ENCODE peak calls at places on chromosome 5, in eight cellular contexts. N is Panc1, L is tibial artery, J is adrenal gland, K is colonic mucosa, Z is AG04450, P is psoas muscle, I is cardiac muscle cell. R is an unnamed sample. For H3K9me3, the result is how much of the 10 kb centered on the place peaks cover.

GRCh38 chr5:173498286-173498685 is 118.2 kb downstream of the BOD1 start:
- DNase-seq in J (peak), K (no peak), I (peak), Z (no peak), L (peak), P (peak), N (no peak), R (no peak)

GRCh38 chr5:39399135-39400036 is 25.4 kb downstream of the DAB2 start:
- DNase-seq in L (no peak), J (no peak), P (no peak), N (peak), K (no peak), I (no peak), Z (peak), R (no peak)

GRCh38 chr5:126137771-126138474 is 285.3 kb upstream of the GRAMD2B start:
- DNase-seq in N (no peak), J (no peak), Z (no peak), I (no peak), L (no peak), P (no peak), K (no peak), R (no peak)

GRCh38 chr5:55633574-55634203 is 78.4 kb downstream of the SLC38A9 start:
- DNase-seq in J (peak), P (peak), L (no peak), I (peak), Z (no peak), K (peak), N (no peak), R (no peak)

GRCh38 chr5:113371788-113372196 is 63.0 kb downstream of the TSSK1B start:
- DNase-seq in Z (no peak), P (no peak), N (no peak), I (no peak), K (no peak), J (no peak), L (no peak), R (no peak)

GRCh38 chr5:10601246-10602030 is 37.6 kb downstream of the ANKRD33B start:
- DNase-seq in J (peak), P (peak), N (no peak), Z (peak), L (peak), I (peak), K (peak), R (peak)

GRCh38 chr5:135885031-135885430 is 10.6 kb downstream of the IL9 start:
- DNase-seq in J (no peak), L (no peak), P (no peak), N (no peak), Z (no peak), K (no peak), I (no peak), R (no peak)

GRCh38 chr5:132771559-132771998 is 5.5 kb downstream of the SEPTIN8 start:
- DNase-seq in I (peak), P (no peak), K (no peak), N (no peak), L (peak), Z (peak), J (peak), R (no peak)

GRCh38 chr5:10741661-10742060 is 19.4 kb downstream of the DAP start:
- DNase-seq in J (no peak), K (no peak), L (no peak), Z (no peak), P (no peak), I (no peak), N (no peak), R (no peak)

GRCh38 chr5:3305432-3305831 is 290.2 kb upstream of the IRX1 start:
- DNase-seq in I (no peak), N (no peak), Z (no peak), L (no peak), J (no peak), K (no peak), P (no peak), R (no peak)

GRCh38 chr5:105504-106080 is 13.6 kb downstream of the PLEKHG4B start:
- DNase-seq in N (no peak), P (no peak), I (no peak), L (no peak), J (no peak), K (no peak), Z (no peak), R (no peak)

GRCh38 chr5:24226492-24226891 is 418.3 kb downstream of the CDH10 start:
- DNase-seq in I (no peak), J (no peak), P (no peak), L (peak), Z (no peak), N (no peak), K (no peak), R (no peak)

GRCh38 chr5:141870871-141871270 is 7.3 kb downstream of the PCDH1 start:
- DNase-seq in K (peak), Z (no peak), J (no peak), L (no peak), P (no peak), I (no peak), N (no peak), R (no peak)

GRCh38 chr5:66655395-66656324 is 59.5 kb downstream of the MAST4 start:
- DNase-seq in L (no peak), J (no peak), Z (no peak), I (no peak), P (no peak), K (no peak), N (no peak), R (no peak)

GRCh38 chr5:111463304-111463703 is 49.0 kb downstream of the STARD4 start:
- DNase-seq in L (no peak), P (no peak), J (no peak), K (no peak), Z (no peak), I (no peak), N (no peak), R (no peak)

GRCh38 chr5:109927639-109928038 is 237.9 kb downstream of the MAN2A1 start:
- DNase-seq in Z (no peak), N (no peak), L (no peak), P (no peak), K (no peak), I (no peak), J (no peak), R (no peak)

GRCh38 chr5:151719228-151719861 is 32.6 kb upstream of the SPARC start:
- DNase-seq in K (peak), L (peak), Z (no peak), I (no peak), P (peak), N (no peak), J (peak), R (peak)

GRCh38 chr5:17315710-17316221 is 98.3 kb downstream of the BASP1 start:
- DNase-seq in J (no peak), K (no peak), N (no peak), Z (peak), I (no peak), L (no peak), P (no peak), R (no peak)

GRCh38 chr5:14421851-14422250 is 159.7 kb upstream of the OTULINL start:
- DNase-seq in P (no peak), I (no peak), K (no peak), Z (no peak), N (no peak), L (no peak), J (no peak), R (no peak)

GRCh38 chr5:142289708-142290573 is 34.9 kb downstream of the SPRY4 start:
- DNase-seq in Z (no peak), L (no peak), K (no peak), P (no peak), N (no peak), I (no peak), J (no peak), R (no peak)

GRCh38 chr5:10489810-10490426 is 48.2 kb downstream of the ROPN1L start:
- DNase-seq in I (no peak), Z (no peak), N (no peak), L (no peak), P (no peak), J (no peak), K (no peak), R (peak)

GRCh38 chr5:35819026-35819425 is 37.7 kb upstream of the IL7R start:
- DNase-seq in I (no peak), Z (no peak), K (no peak), P (no peak), N (no peak), L (no peak), J (no peak), R (no peak)

GRCh38 chr5:104088876-104089778 is 526.5 kb upstream of the NUDT12 start:
- DNase-seq in K (no peak), L (no peak), J (no peak), Z (no peak), P (no peak), I (no peak), N (no peak), R (no peak)

GRCh38 chr5:74275204-74275992 is 365.1 kb downstream of the ENC1 start:
- DNase-seq in J (no peak), N (no peak), P (no peak), L (no peak), Z (no peak), K (no peak), I (no peak), R (no peak)

GRCh38 chr5:28809811-28810750 is 1771.7 kb upstream of the CDH9 start:
- DNase-seq in L (no peak), J (no peak), N (no peak), I (no peak), Z (no peak), K (no peak), P (peak), R (no peak)

GRCh38 chr5:127367912-127368468 is 77.4 kb downstream of the MEGF10 start:
- DNase-seq in N (no peak), K (no peak), J (no peak), L (no peak), P (no peak), Z (no peak), I (no peak), R (no peak)

GRCh38 chr5:17114233-17114632 is 103.2 kb upstream of the BASP1 start:
- DNase-seq in Z (no peak), I (no peak), J (no peak), P (no peak), N (no peak), L (no peak), K (peak), R (no peak)

GRCh38 chr5:88666761-88667186 is 216.2 kb downstream of the MEF2C start:
- DNase-seq in P (no peak), L (no peak), Z (no peak), J (no peak), K (no peak), I (no peak), N (no peak), R (no peak)

GRCh38 chr5:398475-399295 is 44.3 kb upstream of the EXOC3 start:
- DNase-seq in Z (no peak), P (peak), L (no peak), J (no peak), N (no peak), I (no peak), K (peak), R (no peak)

GRCh38 chr5:123154857-123155467 is 65.9 kb downstream of the PRDM6 start:
- DNase-seq in I (no peak), Z (no peak), K (no peak), L (peak), J (no peak), P (no peak), N (no peak), R (no peak)

GRCh38 chr5:87588316-87588715 is 175.6 kb upstream of the CCNH start:
- DNase-seq in P (no peak), N (no peak), J (no peak), I (no peak), L (no peak), Z (no peak), K (no peak), R (no peak)

GRCh38 chr5:74630387-74631087 is 10.0 kb downstream of the ENC1 start:
- DNase-seq in Z (peak), J (no peak), I (no peak), N (peak), K (no peak), L (no peak), P (no peak), R (no peak)

GRCh38 chr5:37792976-37793328 is 46.9 kb downstream of the GDNF start:
- DNase-seq in L (no peak), P (no peak), J (no peak), K (no peak), Z (peak), N (no peak), I (no peak), R (no peak)

GRCh38 chr5:68751651-68752050 is 342.2 kb upstream of the SLC30A5 start:
- DNase-seq in J (no peak), Z (no peak), P (no peak), N (no peak), L (no peak), K (no peak), I (no peak), R (no peak)

GRCh38 chr5:181246276-181247050 is 2.8 kb upstream of the RACK1 start:
- DNase-seq in J (peak), L (peak), Z (peak), P (peak), N (no peak), K (peak), I (peak), R (peak)

GRCh38 chr5:105924366-105924765 is 1746.4 kb downstream of the EFNA5 start:
- DNase-seq in J (no peak), N (no peak), L (no peak), K (no peak), P (no peak), I (no peak), Z (peak), R (no peak)

GRCh38 chr5:54249210-54250028 is 61.0 kb downstream of the ARL15 start:
- DNase-seq in K (peak), Z (no peak), N (no peak), J (peak), P (no peak), I (peak), L (no peak), R (peak)
- TF ChIP-seq CTCF in K (no peak), Z (no peak), N (no peak), J (no peak), P (no peak), I (no peak), L (no peak), R (no peak)

DNA sequence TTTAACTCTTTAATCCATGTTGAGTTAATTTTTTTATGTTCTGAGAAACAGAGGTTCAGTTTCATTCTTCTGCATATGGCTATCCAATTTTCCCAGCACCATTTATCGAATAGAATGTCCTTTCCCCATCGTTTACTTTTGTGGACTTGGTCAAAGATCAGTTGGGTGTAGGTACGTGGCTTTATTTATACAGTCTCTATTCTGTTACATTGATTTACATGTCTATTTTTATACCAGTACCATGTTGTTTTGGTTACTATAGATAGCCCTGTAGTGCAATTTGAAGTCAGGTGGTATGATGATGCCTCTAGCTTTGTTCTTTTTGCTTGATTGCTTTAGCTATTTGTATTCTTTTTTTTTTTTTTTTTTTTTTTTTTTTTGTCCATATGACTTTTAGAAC is 462.0 kb downstream of the HTR1A start:
- DNase-seq in N (no peak), P (no peak), K (no peak), J (no peak), L (no peak), I (no peak), Z (no peak), R (peak)
- H3K9me3 ChIP-seq in N (under half), P (under half), K (under half), J (under half), L (under half), I (under half), Z (under half), R (under half)

GRCh38 chr5:174834081-174834480 is 109.7 kb downstream of the MSX2 start:
- DNase-seq in K (no peak), J (no peak), I (no peak), N (no peak), L (no peak), P (no peak), Z (no peak), R (no peak)

GRCh38 chr5:174839196-174839595 is 114.8 kb downstream of the MSX2 start:
- DNase-seq in Z (no peak), J (no peak), N (no peak), L (no peak), K (no peak), I (no peak), P (no peak), R (no peak)

GRCh38 chr5:174840435-174840834 is 116.1 kb downstream of the MSX2 start:
- DNase-seq in K (no peak), I (no peak), N (no peak), P (no peak), L (no peak), Z (no peak), J (no peak), R (no peak)

GRCh38 chr5:174843263-174844250 is 119.2 kb downstream of the MSX2 start:
- DNase-seq in I (no peak), L (no peak), K (no peak), J (no peak), Z (no peak), N (no peak), P (no peak), R (no peak)

DNA sequence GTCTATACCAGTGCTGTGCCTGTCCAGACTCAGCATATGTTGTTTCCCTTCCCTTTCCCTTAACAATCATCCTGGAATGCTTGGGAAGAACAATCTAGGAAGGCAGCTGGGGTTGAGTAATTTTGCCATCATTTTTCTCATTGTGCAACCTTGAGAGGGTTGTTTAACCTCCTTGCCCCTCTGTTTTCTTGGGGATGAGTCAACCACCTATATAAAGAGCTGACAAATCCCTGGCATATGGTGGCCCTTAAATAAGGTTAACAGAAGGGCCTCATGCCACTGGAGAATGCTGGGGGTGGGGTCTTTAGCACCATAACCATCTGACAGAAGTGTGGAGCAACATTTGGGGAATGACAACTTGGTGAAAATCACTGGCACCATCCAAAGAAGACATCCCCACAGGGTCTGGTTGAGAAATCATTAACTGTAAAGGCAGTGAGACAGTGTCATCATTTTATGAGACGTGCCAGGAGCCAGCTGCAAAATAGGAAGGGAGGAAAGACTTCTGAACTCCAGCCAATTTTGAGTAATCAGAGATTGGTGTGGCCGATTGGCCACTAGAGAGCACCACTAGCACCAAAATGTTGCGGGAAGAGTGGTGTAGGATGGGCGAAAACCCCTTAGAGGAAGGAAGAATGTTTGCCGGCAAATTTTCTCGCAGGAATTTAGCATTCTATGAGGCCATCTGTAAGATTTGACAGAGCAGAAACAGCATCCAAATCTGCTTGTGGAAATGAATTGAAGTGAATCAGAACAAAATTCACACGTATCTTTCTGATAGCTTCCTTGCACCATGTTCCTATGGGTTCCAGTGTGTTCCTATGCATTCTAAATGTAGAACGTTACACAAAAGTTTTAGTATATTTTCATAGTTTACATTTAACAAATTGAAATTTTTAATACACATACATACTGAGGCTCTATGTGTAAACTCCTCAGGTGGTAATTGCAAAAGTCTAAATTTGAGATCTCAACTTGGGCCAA is 113.8 kb downstream of the MSX2 start:
- DNase-seq in I (peak), J (no peak), P (peak), L (peak), Z (no peak), K (peak), N (no peak), R (no peak)
- TF ChIP-seq CTCF in I (peak), J (no peak), P (peak), L (no peak), Z (peak), K (no peak), N (peak), R (peak)

GRCh38 chr5:91635950-91636349 is 252.8 kb upstream of the ARRDC3 start:
- DNase-seq in P (no peak), N (no peak), Z (no peak), J (no peak), I (no peak), L (no peak), K (no peak), R (no peak)

GRCh38 chr5:91636351-91636750 is 253.2 kb upstream of the ARRDC3 start:
- DNase-seq in N (no peak), J (no peak), L (no peak), P (no peak), I (peak), K (no peak), Z (no peak), R (no peak)

GRCh38 chr5:91638010-91638409 is 254.9 kb upstream of the ARRDC3 start:
- DNase-seq in L (no peak), Z (no peak), K (no peak), N (no peak), I (no peak), P (no peak), J (no peak), R (no peak)

GRCh38 chr5:91632871-91633270 is 249.8 kb upstream of the ARRDC3 start:
- DNase-seq in I (no peak), K (no peak), N (no peak), Z (no peak), L (no peak), P (no peak), J (no peak), R (no peak)
- H3K9me3 ChIP-seq in I (under half), K (under half), N (under half), Z (under half), L (under half), P (under half), J (under half), R (under half)

GRCh38 chr5:171750316-171750788 is 35.3 kb upstream of the SMIM23 start:
- DNase-seq in K (peak), Z (no peak), P (peak), L (peak), J (peak), N (no peak), I (peak), R (peak)
- TF ChIP-seq CTCF in K (no peak), Z (no peak), P (no peak), L (peak), J (no peak), N (peak), I (no peak), R (peak)

DNA sequence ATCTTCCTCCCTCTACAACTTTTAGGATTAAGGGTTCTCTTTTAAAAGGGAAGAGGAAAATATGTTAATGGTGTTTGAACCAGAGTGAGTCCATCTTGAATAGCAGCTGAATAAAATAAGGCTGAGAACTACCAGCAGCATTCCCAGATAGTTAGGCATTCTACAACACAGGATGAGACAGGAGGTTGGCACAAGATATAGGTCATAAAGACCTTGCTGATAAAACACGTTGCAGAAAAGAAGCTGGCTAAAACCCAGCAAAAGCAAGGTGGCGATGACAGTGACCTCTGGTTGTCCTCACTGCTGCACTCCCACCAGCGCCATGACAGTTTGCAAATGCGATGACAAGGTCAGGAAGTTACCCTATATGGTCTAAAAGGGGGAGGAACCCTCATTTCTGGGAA is 77.8 kb downstream of the PLK2 start:
- DNase-seq in J (peak), I (no peak), K (no peak), L (no peak), N (no peak), Z (no peak), P (no peak), R (no peak)
- H3K9me3 ChIP-seq in J (under half), I (under half), K (under half), L (under half), N (under half), Z (under half), P (under half), R (under half)

GRCh38 chr5:150513375-150514309 is 5.7 kb downstream of the NDST1 start:
- DNase-seq in I (no peak), L (no peak), Z (no peak), J (peak), N (no peak), P (peak), K (no peak), R (no peak)
- TF ChIP-seq CTCF in I (no peak), L (no peak), Z (peak), J (peak), N (no peak), P (no peak), K (peak), R (peak)

DNA sequence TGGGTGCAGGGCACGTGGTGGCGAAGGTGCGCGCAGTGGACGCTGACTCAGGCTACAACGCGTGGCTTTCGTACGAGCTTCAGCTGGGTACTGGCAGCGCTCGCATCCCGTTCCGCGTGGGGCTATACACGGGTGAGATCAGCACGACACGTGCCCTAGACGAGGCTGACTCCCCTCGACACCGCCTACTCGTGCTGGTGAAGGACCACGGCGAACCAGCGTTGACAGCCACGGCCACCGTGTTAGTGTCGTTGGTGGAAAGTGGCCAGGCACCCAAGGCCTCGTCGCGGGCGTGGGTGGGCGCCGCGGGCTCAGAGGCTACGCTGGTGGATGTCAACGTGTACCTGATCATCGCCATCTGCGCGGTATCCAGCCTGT is 2.1 kb downstream of the PCDHA2 start:
- DNase-seq in Z (no peak), P (no peak), J (no peak), K (no peak), L (no peak), I (no peak), N (no peak), R (no peak)
- H3K9me3 ChIP-seq in Z (under half), P (under half), J (under half), K (under half), L (under half), I (under half), N (under half), R (under half)